ENCODE peak calls at places on chromosomes 11 and 22, in five cellular contexts. M is H9, W is neuronal stem cell, D is H1, N is trophoblast cell. B is an unnamed sample. For H3K79me1, the result is how much of the 10 kb centered on the place peaks cover.

GRCh38 chr11:22115470-22116037 is 77.3 kb upstream of the ANO5 start:
- DNase-seq in N (no peak), D (no peak), W (no peak), M (no peak), B (no peak)

GRCh38 chr22:19674129-19674928 is 40.0 kb upstream of the SEPTIN5 start:
- DNase-seq in N (no peak), W (no peak), M (no peak), D (no peak), B (no peak)

GRCh38 chr11:94557391-94557790 is 9.8 kb upstream of the PIWIL4 start:
- DNase-seq in N (no peak), M (no peak), W (no peak), D (no peak), B (no peak)

GRCh38 chr11:36249271-36249670 is 40.0 kb downstream of the COMMD9 start:
- DNase-seq in N (no peak), M (no peak), D (no peak), W (no peak), B (peak)

GRCh38 chr11:119356349-119357031 is 10.0 kb upstream of the MFRP start:
- DNase-seq in N (peak), M (peak), W (peak), D (peak), B (peak)

GRCh38 chr22:48050836-48051235 is 1288.4 kb downstream of the TBC1D22A start:
- DNase-seq in D (no peak), N (no peak), M (no peak), W (no peak), B (no peak)

GRCh38 chr11:117479372-117479771 is 151.7 kb downstream of the CEP164 start:
- DNase-seq in N (no peak), W (no peak), M (peak), D (peak), B (no peak)

GRCh38 chr22:30541979-30542810 is 4.3 kb downstream of the SEC14L6 start:
- DNase-seq in M (peak), W (peak), N (no peak), D (peak), B (peak)

GRCh38 chr11:44960200-44960845 is 9.6 kb upstream of the TP53I11 start:
- DNase-seq in N (no peak), W (no peak), M (no peak), D (no peak), B (no peak)

GRCh38 chr11:1549355-1550330 is 22.4 kb downstream of the DUSP8 start:
- DNase-seq in N (no peak), M (no peak), D (no peak), W (no peak), B (no peak)

GRCh38 chr11:1548221-1549070 is 23.6 kb downstream of the DUSP8 start:
- DNase-seq in M (peak), N (no peak), D (peak), W (no peak), B (peak)

GRCh38 chr11:1546536-1547466 is 25.3 kb downstream of the DUSP8 start:
- DNase-seq in D (peak), W (peak), M (peak), N (no peak), B (peak)

GRCh38 chr11:1546077-1546535 is 26.0 kb downstream of the DUSP8 start:
- DNase-seq in W (no peak), M (peak), N (no peak), D (peak), B (no peak)

DNA sequence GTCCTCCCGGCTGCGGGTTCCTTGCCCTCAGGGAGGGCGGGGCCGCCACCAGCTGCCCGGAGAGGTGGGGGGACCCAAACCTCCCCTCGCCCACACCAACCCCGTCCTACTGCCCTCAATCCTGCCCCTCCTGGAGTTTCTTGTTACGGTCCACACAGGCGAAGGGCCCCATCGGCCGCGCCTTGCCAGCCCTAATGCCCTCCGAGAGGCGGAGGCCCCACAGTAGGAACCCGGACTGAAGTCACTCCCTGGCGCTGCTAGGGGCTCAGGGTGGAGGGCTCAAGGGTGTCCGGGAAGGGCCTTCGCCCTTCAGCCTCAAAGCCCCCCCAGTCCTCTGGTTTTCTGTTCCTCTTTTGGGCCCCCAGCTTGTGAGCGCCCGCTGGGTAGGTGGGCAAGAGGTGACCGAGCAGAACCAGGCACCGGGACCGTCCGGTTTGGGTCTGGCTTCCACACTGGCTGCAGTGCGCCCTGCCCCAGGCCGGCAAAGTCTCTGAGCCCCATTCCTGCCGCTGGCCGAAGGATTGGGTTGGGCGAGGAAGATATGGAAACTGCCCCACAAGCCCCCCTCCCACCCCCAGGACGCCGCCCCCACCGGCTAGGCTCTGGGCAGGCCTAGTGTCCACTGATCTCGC is 24.5 kb downstream of the DUSP8 start:
- DNase-seq in N (no peak), W (no peak), D (peak), M (no peak), B (no peak)
- H2BK12ac ChIP-seq in N (no peak), W (peak), D (peak), M (no peak), B (no peak)

DNA sequence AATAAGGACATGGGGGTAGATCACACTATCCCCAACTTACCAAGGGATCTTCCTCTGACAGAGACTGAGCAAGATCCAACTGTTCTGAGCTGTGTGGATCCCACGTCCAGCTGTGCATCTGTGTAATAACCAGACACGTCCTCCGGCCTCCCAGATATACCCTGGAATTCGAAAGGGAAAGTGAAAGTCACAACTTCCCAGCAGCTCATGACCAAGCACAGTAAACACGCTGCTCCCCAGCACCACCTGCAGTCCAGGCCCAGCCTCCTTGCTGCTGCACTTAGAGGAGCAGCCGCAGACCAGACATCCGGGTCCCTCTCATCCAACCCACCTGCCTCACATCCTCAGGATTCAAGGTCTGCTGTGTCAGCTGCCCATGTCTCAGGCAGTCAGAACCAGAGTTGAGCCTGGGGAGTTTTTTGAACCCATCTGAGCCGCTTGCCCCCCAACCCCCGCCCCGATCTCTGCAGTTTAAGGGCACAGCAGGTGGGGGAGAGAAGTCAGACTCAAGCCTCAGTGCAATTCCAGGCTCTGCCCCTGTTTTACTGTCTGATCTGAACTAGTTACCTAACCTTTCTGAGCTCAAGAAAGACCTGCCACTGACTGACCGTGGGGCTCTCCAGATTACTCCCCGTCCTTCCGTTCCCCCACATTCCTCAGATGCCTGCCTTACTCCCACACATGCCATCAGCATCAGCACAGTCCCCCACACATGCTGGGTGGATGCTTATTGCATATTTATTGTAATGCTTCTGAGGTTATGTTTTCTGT is at the start of gene APOL2:
- DNase-seq in N (peak), W (peak), D (peak), M (peak), B (peak)
- H3K79me1 ChIP-seq in N (under half), W (under half), D (under half), M (under half), B (under half)

DNA sequence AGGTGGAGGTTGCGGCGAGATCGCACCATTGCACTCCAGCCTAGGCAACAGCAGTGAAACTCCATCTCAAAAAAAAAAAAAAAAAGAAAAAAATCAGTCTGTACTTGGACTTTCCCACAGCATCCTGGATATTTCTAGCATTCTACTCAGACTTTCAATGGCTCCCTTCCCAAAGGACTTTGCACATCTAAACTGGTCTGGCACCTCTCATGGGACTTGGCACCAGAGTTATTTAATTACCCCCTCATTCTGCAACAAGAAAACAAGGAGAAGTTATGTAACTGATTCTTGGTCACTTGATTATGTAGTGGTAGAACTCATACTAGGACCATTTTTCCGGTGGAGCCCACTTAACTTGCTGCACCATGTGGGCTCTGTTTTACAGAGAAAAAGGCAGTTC is 519.5 kb downstream of the OPCML start:
- DNase-seq in W (no peak), N (no peak), D (no peak), M (no peak), B (no peak)
- H2BK12ac ChIP-seq in W (no peak), N (no peak), D (no peak), M (no peak), B (no peak)

GRCh38 chr11:47500121-47500520 is 51.2 kb upstream of the RAPSN start:
- DNase-seq in M (no peak), D (no peak), N (no peak), W (no peak), B (no peak)
- H3K79me1 ChIP-seq in M (under half), D (under half), N (under half), W (under half), B (under half)

DNA sequence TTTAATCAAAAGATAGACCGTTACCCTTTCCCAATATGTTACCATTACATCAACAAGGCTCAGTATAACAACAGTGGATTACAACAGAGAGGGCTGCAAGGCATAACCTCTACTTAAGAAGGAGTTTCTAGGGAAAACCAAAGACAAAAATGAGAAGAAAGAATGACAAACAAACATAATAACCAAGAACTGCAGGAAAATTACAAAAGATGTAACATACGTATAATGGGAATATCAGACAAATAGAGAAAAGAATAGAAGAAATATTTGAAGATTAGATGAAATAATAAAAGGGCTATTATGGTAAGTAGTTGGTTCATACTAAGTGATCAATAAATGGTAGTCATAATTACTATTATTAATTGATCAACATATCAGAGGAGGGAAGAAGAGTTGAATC is 39.1 kb downstream of the SPON1 start:
- DNase-seq in W (no peak), M (no peak), D (no peak), N (no peak), B (no peak)
- H2BK12ac ChIP-seq in W (no peak), M (no peak), D (no peak), N (no peak), B (no peak)